ENCODE peak calls at places on chromosomes 3 and 15, in five cellular contexts. One of them, this sample, is unnamed.

GRCh38 chr3:94258851-94259250 is 196.0 kb downstream of the NSUN3 start:
- DNase-seq in cardiac muscle cell: no peak
- DNase-seq in pancreas: no peak
- DNase-seq in HFFc6: no peak
- DNase-seq in fibroblast of pulmonary artery: no peak
- DNase-seq in this sample: no peak

GRCh38 chr15:66472176-66472999 is 25.2 kb downstream of the SNAPC5 start:
- DNase-seq in HFFc6: peak
- DNase-seq in cardiac muscle cell: peak
- DNase-seq in fibroblast of pulmonary artery: peak
- DNase-seq in pancreas: no peak
- DNase-seq in this sample: peak

GRCh38 chr3:190319660-190320059 is 2.6 kb downstream of the CLDN1 start:
- DNase-seq in cardiac muscle cell: no peak
- DNase-seq in HFFc6: no peak
- DNase-seq in fibroblast of pulmonary artery: no peak
- DNase-seq in pancreas: peak
- DNase-seq in this sample: no peak

GRCh38 chr15:35061171-35062163 is 23.6 kb downstream of the NANOGP8 start:
- DNase-seq in cardiac muscle cell: no peak
- DNase-seq in fibroblast of pulmonary artery: no peak
- DNase-seq in HFFc6: no peak
- DNase-seq in pancreas: no peak
- DNase-seq in this sample: peak

GRCh38 chr15:55248895-55249294 is 40.7 kb downstream of the RAB27A start:
- DNase-seq in fibroblast of pulmonary artery: no peak
- DNase-seq in HFFc6: no peak
- DNase-seq in pancreas: no peak
- DNase-seq in cardiac muscle cell: no peak
- DNase-seq in this sample: no peak

GRCh38 chr3:13235079-13235478 is 161.8 kb upstream of the IQSEC1 start:
- DNase-seq in pancreas: no peak
- DNase-seq in fibroblast of pulmonary artery: no peak
- DNase-seq in HFFc6: no peak
- DNase-seq in cardiac muscle cell: no peak
- DNase-seq in this sample: no peak

GRCh38 chr3:132003685-132004084 is 31.1 kb downstream of the CPNE4 start:
- DNase-seq in cardiac muscle cell: no peak
- DNase-seq in HFFc6: no peak
- DNase-seq in fibroblast of pulmonary artery: no peak
- DNase-seq in pancreas: no peak
- DNase-seq in this sample: no peak

GRCh38 chr15:82043726-82044372 is 2.0 kb downstream of the MEX3B start:
- DNase-seq in HFFc6: peak
- DNase-seq in cardiac muscle cell: peak
- DNase-seq in fibroblast of pulmonary artery: peak
- DNase-seq in pancreas: no peak
- DNase-seq in this sample: no peak

GRCh38 chr3:72494076-72495000 is 353.9 kb downstream of the SHQ1 start:
- DNase-seq in fibroblast of pulmonary artery: peak
- DNase-seq in HFFc6: no peak
- DNase-seq in pancreas: no peak
- DNase-seq in cardiac muscle cell: peak
- DNase-seq in this sample: no peak

GRCh38 chr15:66670698-66671580 is 31.1 kb upstream of the SMAD6 start:
- DNase-seq in pancreas: peak
- DNase-seq in fibroblast of pulmonary artery: no peak
- DNase-seq in HFFc6: no peak
- DNase-seq in cardiac muscle cell: no peak
- DNase-seq in this sample: no peak

GRCh38 chr3:44001072-44001471 is 240.6 kb upstream of the TOPAZ1 start:
- DNase-seq in pancreas: no peak
- DNase-seq in HFFc6: no peak
- DNase-seq in cardiac muscle cell: no peak
- DNase-seq in fibroblast of pulmonary artery: no peak
- DNase-seq in this sample: no peak

GRCh38 chr3:71430941-71431552 is 152.5 kb downstream of the FOXP1 start:
- DNase-seq in fibroblast of pulmonary artery: no peak
- DNase-seq in cardiac muscle cell: no peak
- DNase-seq in pancreas: no peak
- DNase-seq in HFFc6: peak
- DNase-seq in this sample: no peak

GRCh38 chr3:149198611-149199010 is 23.0 kb downstream of the CP start:
- DNase-seq in cardiac muscle cell: no peak
- DNase-seq in HFFc6: peak
- DNase-seq in fibroblast of pulmonary artery: no peak
- DNase-seq in pancreas: no peak
- DNase-seq in this sample: no peak

GRCh38 chr3:185820973-185821758 is 3.7 kb downstream of the IGF2BP2 start:
- DNase-seq in pancreas: no peak
- DNase-seq in cardiac muscle cell: peak
- DNase-seq in HFFc6: peak
- DNase-seq in fibroblast of pulmonary artery: peak
- DNase-seq in this sample: no peak

GRCh38 chr3:67647390-67647878 is 7.0 kb downstream of the SUCLG2 start:
- DNase-seq in HFFc6: peak
- DNase-seq in fibroblast of pulmonary artery: peak
- DNase-seq in pancreas: peak
- DNase-seq in cardiac muscle cell: peak
- DNase-seq in this sample: peak

DNA sequence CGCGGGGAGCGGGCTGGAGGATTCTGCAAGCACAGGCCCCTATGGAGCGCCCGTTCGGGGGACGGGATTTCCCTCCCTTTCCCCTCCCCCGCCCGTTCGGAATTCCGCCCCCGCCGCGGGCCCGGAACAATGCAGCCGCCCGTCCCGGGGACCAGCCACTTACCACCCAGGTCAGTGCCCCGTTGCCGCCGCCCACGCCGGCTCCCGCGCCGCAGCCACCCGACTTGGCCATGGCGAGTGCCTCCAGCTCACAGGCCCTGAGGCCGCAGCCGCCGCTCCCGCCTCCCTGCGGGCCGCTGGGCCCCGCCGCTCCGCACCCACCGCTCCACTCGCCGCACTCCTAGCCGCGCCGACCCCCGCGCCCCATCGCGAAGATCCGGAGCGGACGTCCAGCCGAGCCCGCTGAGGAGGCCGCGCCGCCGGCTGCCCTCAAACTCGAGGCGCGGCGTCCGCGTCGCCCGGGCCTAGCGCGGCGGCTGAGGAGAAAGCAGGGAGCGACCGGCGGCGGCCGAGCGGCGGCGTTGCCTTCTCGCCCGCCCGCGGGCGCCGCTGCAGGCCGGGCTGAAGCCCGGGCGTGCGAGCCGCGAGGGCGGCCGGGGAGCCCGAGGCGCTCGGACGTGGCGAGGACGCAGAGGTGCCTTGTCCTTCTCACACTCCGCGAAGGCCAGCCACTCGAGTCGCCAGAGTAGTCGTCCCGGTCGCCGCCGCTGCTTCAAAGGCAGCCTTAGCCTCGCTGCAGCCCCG is 469 bp downstream of the TOP2B start:
- DNase-seq in fibroblast of pulmonary artery: peak
- DNase-seq in pancreas: peak
- DNase-seq in HFFc6: peak
- DNase-seq in cardiac muscle cell: peak
- DNase-seq in this sample: peak
- TF ChIP-seq CTCF in fibroblast of pulmonary artery: no peak
- TF ChIP-seq CTCF in pancreas: no peak
- TF ChIP-seq CTCF in HFFc6: no peak
- TF ChIP-seq CTCF in cardiac muscle cell: no peak
- TF ChIP-seq CTCF in this sample: no peak

DNA sequence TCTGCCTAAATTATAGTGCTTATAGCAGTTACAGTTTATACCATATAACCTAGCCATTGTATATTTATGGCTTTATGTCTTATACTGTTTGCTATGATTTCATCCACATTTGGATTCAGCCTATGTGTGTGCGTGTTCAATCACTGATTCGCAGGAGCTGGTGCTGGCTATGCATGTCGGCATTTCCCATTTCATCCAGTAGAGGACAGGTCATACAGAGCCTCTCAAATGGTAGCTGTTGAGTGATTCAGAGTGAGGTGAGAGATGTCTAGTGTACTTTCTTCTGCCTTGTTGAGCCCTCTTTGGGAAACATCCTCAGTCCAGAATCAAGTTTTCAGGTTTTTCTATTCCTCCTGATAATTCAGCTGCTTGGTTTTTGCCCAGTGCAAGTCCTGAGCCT is 76.1 kb downstream of the FRMD4B start:
- DNase-seq in cardiac muscle cell: peak
- DNase-seq in pancreas: no peak
- DNase-seq in HFFc6: peak
- DNase-seq in fibroblast of pulmonary artery: peak
- DNase-seq in this sample: no peak
- TF ChIP-seq CTCF in cardiac muscle cell: peak
- TF ChIP-seq CTCF in pancreas: peak
- TF ChIP-seq CTCF in HFFc6: peak
- TF ChIP-seq CTCF in fibroblast of pulmonary artery: peak
- TF ChIP-seq CTCF in this sample: peak

DNA sequence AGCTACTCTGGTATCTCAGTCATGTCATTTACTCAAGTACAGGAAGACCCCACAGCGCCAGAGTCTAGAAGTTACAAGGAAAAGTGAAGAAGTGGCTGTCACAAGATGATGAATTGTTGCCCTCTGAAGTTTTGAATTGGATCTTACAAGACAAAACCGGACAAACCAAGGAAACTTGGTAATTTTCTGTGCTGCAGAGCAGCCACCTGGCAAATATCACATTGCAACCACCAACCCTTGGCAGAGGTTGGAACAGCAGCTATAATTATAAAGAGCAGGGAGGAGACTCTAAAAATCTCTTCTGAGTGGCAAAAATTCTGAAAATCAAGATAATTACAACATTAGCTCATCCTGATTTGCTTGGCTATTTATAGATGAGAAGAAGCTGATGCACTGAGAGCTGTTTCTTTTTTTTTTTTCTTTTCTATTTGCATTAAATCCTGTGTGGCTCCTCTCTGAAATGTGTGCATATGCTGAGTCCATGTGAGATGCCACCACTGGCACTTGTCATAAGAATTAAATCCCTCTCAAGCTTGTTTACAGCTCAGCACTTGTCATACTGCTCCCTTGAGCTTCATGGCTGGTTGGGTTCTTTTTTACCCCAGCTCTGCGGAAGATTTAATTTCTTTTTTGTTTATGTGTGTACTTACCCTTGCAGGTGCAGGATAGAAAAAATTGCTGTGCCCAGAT is 68.0 kb upstream of the MNS1 start:
- DNase-seq in HFFc6: no peak
- DNase-seq in pancreas: no peak
- DNase-seq in fibroblast of pulmonary artery: no peak
- DNase-seq in cardiac muscle cell: no peak
- DNase-seq in this sample: no peak
- TF ChIP-seq CTCF in HFFc6: no peak
- TF ChIP-seq CTCF in pancreas: no peak
- TF ChIP-seq CTCF in fibroblast of pulmonary artery: no peak
- TF ChIP-seq CTCF in cardiac muscle cell: no peak
- TF ChIP-seq CTCF in this sample: no peak

GRCh38 chr15:96353931-96354730 is 23.6 kb downstream of the NR2F2 start:
- DNase-seq in cardiac muscle cell: peak
- DNase-seq in HFFc6: no peak
- DNase-seq in pancreas: no peak
- DNase-seq in fibroblast of pulmonary artery: peak
- DNase-seq in this sample: no peak
- TF ChIP-seq CTCF in cardiac muscle cell: peak
- TF ChIP-seq CTCF in HFFc6: peak
- TF ChIP-seq CTCF in pancreas: no peak
- TF ChIP-seq CTCF in fibroblast of pulmonary artery: peak
- TF ChIP-seq CTCF in this sample: peak

DNA sequence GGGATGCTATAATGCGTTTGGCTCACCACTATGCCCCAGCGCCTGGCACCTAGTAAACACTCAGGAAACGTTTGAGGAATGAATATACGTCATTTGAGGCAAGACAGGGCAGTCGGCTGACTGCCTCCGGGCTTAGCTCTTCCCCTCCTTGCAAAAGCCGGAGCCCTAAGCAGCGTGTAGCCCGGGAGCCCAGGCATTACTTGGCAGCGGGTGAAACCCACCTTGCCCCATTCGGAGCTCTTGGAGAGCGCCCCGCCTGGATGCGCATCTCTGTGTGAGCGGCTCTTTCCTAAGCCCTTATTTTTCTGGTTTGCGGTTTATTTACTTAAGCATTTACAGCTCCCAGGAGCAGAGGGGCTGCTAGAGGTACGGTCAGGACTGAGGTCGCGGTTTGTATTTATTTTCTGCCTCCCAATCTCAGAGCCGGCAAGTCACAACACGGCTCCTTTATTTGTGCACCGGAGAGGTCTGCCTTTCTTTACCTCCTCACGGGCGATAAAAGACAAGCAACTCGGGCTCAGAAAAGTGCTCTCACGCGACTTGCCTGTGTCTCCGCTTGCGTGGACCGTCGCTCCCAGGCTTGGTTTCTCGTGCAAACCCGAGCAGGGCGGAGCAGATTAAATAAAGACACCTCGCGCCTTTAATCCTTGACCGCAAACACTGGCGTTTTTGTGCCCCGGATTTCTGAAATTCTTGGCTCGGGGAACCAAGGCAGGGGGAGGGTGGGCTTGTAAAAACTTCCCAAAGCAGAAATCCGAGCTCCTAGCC is 724 bp upstream of the ITPR1 start:
- DNase-seq in fibroblast of pulmonary artery: peak
- DNase-seq in HFFc6: peak
- DNase-seq in pancreas: peak
- DNase-seq in cardiac muscle cell: peak
- DNase-seq in this sample: no peak
- TF ChIP-seq CTCF in fibroblast of pulmonary artery: no peak
- TF ChIP-seq CTCF in HFFc6: no peak
- TF ChIP-seq CTCF in pancreas: no peak
- TF ChIP-seq CTCF in cardiac muscle cell: peak
- TF ChIP-seq CTCF in this sample: no peak

DNA sequence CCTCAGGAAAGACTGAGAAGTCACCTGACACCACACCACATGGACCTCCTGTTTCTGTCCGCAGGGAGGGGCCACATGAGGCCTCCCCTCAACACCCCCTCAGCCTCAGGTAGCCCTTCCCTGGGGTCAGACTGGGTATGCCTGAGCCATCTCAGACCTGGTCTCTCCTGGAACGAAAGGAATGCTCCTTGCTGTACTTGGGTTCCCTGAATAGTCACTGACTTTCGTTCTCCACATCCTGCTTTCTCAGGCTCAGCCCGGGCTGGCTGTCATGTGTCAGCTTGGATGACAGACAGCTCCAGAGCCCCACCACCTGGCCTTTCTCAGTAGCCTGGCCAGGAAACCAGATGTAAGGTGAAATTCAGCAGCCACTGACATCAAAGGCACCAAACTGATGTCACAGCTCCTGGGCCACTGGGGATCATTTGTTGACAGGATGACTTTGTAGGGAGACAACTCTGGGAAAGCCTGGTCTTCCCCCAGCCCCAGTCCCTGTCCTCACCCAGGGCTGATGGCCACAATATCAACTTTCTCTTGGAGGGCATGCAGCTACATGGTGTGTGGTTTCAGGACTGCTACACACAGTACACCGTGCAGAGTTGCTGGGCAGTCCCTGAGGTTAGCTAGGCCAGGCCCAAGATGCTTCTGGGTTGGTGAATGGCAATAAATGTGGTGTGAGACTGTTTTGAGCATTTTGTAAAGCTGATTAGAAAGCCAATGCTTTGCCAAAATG is 141.4 kb upstream of the MRPS22 start:
- DNase-seq in HFFc6: no peak
- DNase-seq in pancreas: peak
- DNase-seq in fibroblast of pulmonary artery: no peak
- DNase-seq in cardiac muscle cell: no peak
- DNase-seq in this sample: no peak
- TF ChIP-seq CTCF in HFFc6: no peak
- TF ChIP-seq CTCF in pancreas: no peak
- TF ChIP-seq CTCF in fibroblast of pulmonary artery: no peak
- TF ChIP-seq CTCF in cardiac muscle cell: no peak
- TF ChIP-seq CTCF in this sample: no peak

GRCh38 chr15:74482661-74483060 is 21.7 kb upstream of the UBL7 start:
- DNase-seq in fibroblast of pulmonary artery: no peak
- DNase-seq in pancreas: no peak
- DNase-seq in HFFc6: no peak
- DNase-seq in cardiac muscle cell: no peak
- DNase-seq in this sample: no peak
- TF ChIP-seq CTCF in fibroblast of pulmonary artery: no peak
- TF ChIP-seq CTCF in pancreas: no peak
- TF ChIP-seq CTCF in HFFc6: peak
- TF ChIP-seq CTCF in cardiac muscle cell: no peak
- TF ChIP-seq CTCF in this sample: peak

This sample was measured in AG09319.